ENCODE peak calls at places on chromosomes 4 and X, in six cellular contexts. P is fibroblast of the aortic adventitia; T is kidney epithelial cell; S is A673; M is cardiac muscle cell; R is stimulated activated CD4-positive, alpha-beta T cell treated with anti-CD3 and anti-CD28 coated beads, Interleukin-2, amount 100 ng/mL, for 4 hours. B is an unnamed sample.

GRCh38 chr4:11592276-11592675 is 163.6 kb upstream of the HS3ST1 start:
- DNase-seq in P (no peak), T (no peak), S (no peak), M (no peak), R (no peak), B (no peak)

GRCh38 chrX:9737363-9737762 is 28.3 kb downstream of the GPR143 start:
- DNase-seq in P (no peak), T (no peak), S (peak), M (no peak), R (no peak), B (no peak)

GRCh38 chrX:68332156-68332823 is 101.0 kb downstream of the OPHN1 start:
- DNase-seq in P (peak), T (no peak), S (peak), M (no peak), R (no peak), B (peak)

GRCh38 chr4:85777908-85778808 is 303.2 kb downstream of the ARHGAP24 start:
- DNase-seq in P (no peak), T (no peak), S (no peak), M (no peak), R (no peak), B (no peak)

GRCh38 chr4:188396037-188396436 is 256.8 kb downstream of the TRIML1 start:
- DNase-seq in P (no peak), T (no peak), S (no peak), M (no peak), R (no peak), B (no peak)

GRCh38 chrX:276588-277171 is 4.5 kb upstream of the PLCXD1 start:
- DNase-seq in P (peak), T (no peak), S (no peak), M (no peak), R (no peak), B (no peak)

GRCh38 chrX:46380148-46380752 is 165.0 kb downstream of the ZNF674 start:
- DNase-seq in P (no peak), T (no peak), S (no peak), M (no peak), R (no peak), B (no peak)

GRCh38 chrX:74540635-74541249 is 73.7 kb downstream of the RLIM start:
- DNase-seq in P (no peak), T (no peak), S (no peak), M (no peak), R (no peak), B (peak)

GRCh38 chr4:139453041-139453370 is 915 bp upstream of the RAB33B start:
- DNase-seq in P (no peak), T (peak), S (no peak), M (no peak), R (peak), B (no peak)

GRCh38 chr4:52863324-52863723 is 1.2 kb downstream of the RASL11B start:
- DNase-seq in P (no peak), T (no peak), S (no peak), M (peak), R (no peak), B (no peak)

GRCh38 chr4:8871417-8872401 is at the start of gene HMX1:
- DNase-seq in P (no peak), T (no peak), S (peak), M (peak), R (no peak), B (peak)

GRCh38 chrX:135543924-135544323 is 23.5 kb downstream of the INTS6L start:
- DNase-seq in P (no peak), T (no peak), S (no peak), M (no peak), R (no peak), B (no peak)

GRCh38 chr4:122854860-122855259 is 28.2 kb downstream of the FGF2 start:
- DNase-seq in P (peak), T (no peak), S (peak), M (no peak), R (no peak), B (peak)

GRCh38 chr4:43560047-43560446 is 667.5 kb downstream of the GRXCR1 start:
- DNase-seq in P (no peak), T (no peak), S (no peak), M (no peak), R (no peak), B (no peak)

GRCh38 chr4:94895081-94895480 is 137.3 kb downstream of the BMPR1B start:
- DNase-seq in P (no peak), T (no peak), S (no peak), M (no peak), R (no peak), B (no peak)

GRCh38 chr4:113052379-113052951 is 3.0 kb downstream of the ANK2 start:
- DNase-seq in P (peak), T (peak), S (no peak), M (no peak), R (no peak), B (no peak)

GRCh38 chr4:102514298-102514964 is 13.3 kb downstream of the NFKB1 start:
- DNase-seq in P (no peak), T (no peak), S (no peak), M (no peak), R (no peak), B (no peak)

GRCh38 chrX:6968231-6968630 is 179.3 kb upstream of the STS start:
- DNase-seq in P (no peak), T (no peak), S (no peak), M (no peak), R (no peak), B (no peak)

GRCh38 chrX:150084474-150085229 is 146.4 kb upstream of the EOLA2 start:
- DNase-seq in P (peak), T (no peak), S (peak), M (no peak), R (no peak), B (no peak)

GRCh38 chrX:40243699-40244098 is 145.9 kb upstream of the BCOR start:
- DNase-seq in P (no peak), T (no peak), S (no peak), M (no peak), R (no peak), B (no peak)

GRCh38 chrX:135707880-135708279 is 5.6 kb upstream of the CT45A1 start:
- DNase-seq in P (no peak), T (no peak), S (peak), M (peak), R (no peak), B (no peak)

GRCh38 chr4:149549911-149550310 is 265.7 kb downstream of the IQCM start:
- DNase-seq in P (no peak), T (no peak), S (peak), M (peak), R (no peak), B (no peak)

GRCh38 chr4:84499065-84499982 is at the start of gene NKX6-1:
- DNase-seq in P (peak), T (peak), S (peak), M (peak), R (no peak), B (peak)

B was measured in putamen.